ENCODE peak calls at places on chromosomes 5 and 9, in seven cellular contexts. Z is cardiac fibroblast, Y is psoas muscle, K is kidney, N is choroid plexus epithelial cell, U is retinal pigment epithelial cell, R is sigmoid colon. B is an unnamed sample.

GRCh38 chr5:3149899-3150298 is 398.4 kb upstream of the IRX2 start:
- DNase-seq in Y (no peak), R (no peak), U (no peak), N (no peak), Z (no peak), K (no peak), B (no peak)

GRCh38 chr9:81861644-81862043 is 66.6 kb upstream of the SPATA31D4 start:
- DNase-seq in Y (no peak), K (no peak), Z (peak; percentile 85), U (no peak), N (peak; percentile 70), R (no peak), B (no peak)

GRCh38 chr5:68378204-68378830 is 162.8 kb downstream of the PIK3R1 start:
- DNase-seq in U (no peak), Y (no peak), K (no peak), Z (no peak), R (no peak), N (no peak), B (no peak)

GRCh38 chr5:153896701-153897100 is 142.0 kb downstream of the FAM114A2 start:
- DNase-seq in Y (no peak), U (peak; percentile 9), R (no peak), N (peak; percentile 66), K (no peak), Z (peak; percentile 62), B (no peak)

GRCh38 chr5:76331139-76331538 is 71.9 kb upstream of the IQGAP2 start:
- DNase-seq in Z (no peak), U (no peak), Y (no peak), N (no peak), R (no peak), K (no peak), B (no peak)

GRCh38 chr9:20292002-20292401 is 330.3 kb downstream of the MLLT3 start:
- DNase-seq in Y (no peak), R (no peak), K (no peak), U (no peak), Z (peak; percentile 62), N (peak; percentile 46), B (no peak)

GRCh38 chr5:83572271-83572670 is 100.7 kb downstream of the VCAN start:
- DNase-seq in N (no peak), R (no peak), K (no peak), Z (no peak), Y (no peak), U (no peak), B (no peak)

GRCh38 chr9:114276908-114277821 is 45.7 kb upstream of the ORM1 start:
- DNase-seq in R (peak; percentile 42), U (peak; percentile 74), Z (peak; percentile 98), N (peak; percentile 94), Y (peak; percentile 47), K (peak; percentile 48), B (no peak)

GRCh38 chr9:100108572-100108971 is 9.5 kb downstream of the INVS start:
- DNase-seq in N (peak; percentile 13), Z (peak; percentile 29), R (no peak), K (no peak), U (no peak), Y (no peak), B (no peak)

GRCh38 chr5:25713259-25713658 is 1068.5 kb upstream of the CDH10 start:
- DNase-seq in U (no peak), K (peak; percentile 34), N (no peak), Y (no peak), Z (no peak), R (no peak), B (no peak)

GRCh38 chr9:97059661-97060060 is 20.7 kb upstream of the CTSV start:
- DNase-seq in K (no peak), U (no peak), N (no peak), Y (no peak), Z (no peak), R (no peak), B (no peak)

GRCh38 chr5:40223884-40224402 is 455.8 kb upstream of the PTGER4 start:
- DNase-seq in R (no peak), U (peak; percentile 61), Z (peak; percentile 94), N (peak; percentile 68), Y (no peak), K (no peak), B (no peak)

GRCh38 chr9:6855860-6856259 is 98.1 kb downstream of the KDM4C start:
- DNase-seq in U (peak; percentile 72), Z (no peak), K (no peak), Y (no peak), N (no peak), R (no peak), B (no peak)

GRCh38 chr5:173629628-173630027 is 13.2 kb upstream of the BOD1 start:
- DNase-seq in Y (no peak), N (no peak), K (peak; percentile 40), Z (no peak), U (no peak), R (no peak), B (no peak)

GRCh38 chr5:173730610-173731302 is 114.3 kb upstream of the BOD1 start:
- DNase-seq in R (no peak), K (no peak), Y (no peak), Z (no peak), U (no peak), N (no peak), B (no peak)

GRCh38 chr5:145764325-145764724 is 70.8 kb downstream of the PRELID2 start:
- DNase-seq in U (no peak), Z (peak; percentile 12), N (peak; percentile 28), Y (no peak), R (no peak), K (no peak), B (no peak)

GRCh38 chr5:150593996-150594395 is 46.5 kb upstream of the SYNPO start:
- DNase-seq in U (no peak), Y (no peak), R (no peak), K (no peak), Z (no peak), N (no peak), B (no peak)

GRCh38 chr9:89278997-89279739 is 31.8 kb upstream of the CKS2 start:
- DNase-seq in Y (no peak), U (peak; percentile 24), R (no peak), Z (peak; percentile 86), K (no peak), N (peak; percentile 89), B (no peak)

GRCh38 chr5:65034782-65035181 is 266.1 kb downstream of the CWC27 start:
- DNase-seq in Z (no peak), Y (no peak), R (peak; percentile 68), N (no peak), K (peak; percentile 75), U (no peak), B (no peak)

GRCh38 chr5:65041296-65042158 is 272.8 kb downstream of the CWC27 start:
- DNase-seq in N (peak; percentile 15), K (no peak), R (no peak), U (no peak), Z (peak; percentile 87), Y (no peak), B (no peak)

GRCh38 chr5:65035212-65036206 is 266.8 kb downstream of the CWC27 start:
- DNase-seq in Z (peak; percentile 98), Y (peak; percentile 90), K (peak; percentile 95), N (peak; percentile 89), U (peak; percentile 60), R (peak; percentile 96), B (peak; percentile 71)

GRCh38 chr5:65034029-65034781 is 265.5 kb downstream of the CWC27 start:
- DNase-seq in R (no peak), Y (peak; percentile 18), K (peak; percentile 68), Z (peak; percentile 41), U (no peak), N (peak; percentile 22), B (no peak)

GRCh38 chr5:65037845-65038815 is 269.4 kb downstream of the CWC27 start:
- DNase-seq in Z (peak; percentile 44), N (peak; percentile 24), R (no peak), Y (no peak), U (no peak), K (no peak), B (no peak)
- TF ChIP-seq CTCF in Z (peak; percentile 29), N (peak; percentile 61), R (no peak), Y (peak; percentile 8), U (peak; percentile 63), K (peak; percentile 36), B (no peak)

GRCh38 chr5:131418846-131419245 is 155.0 kb downstream of the CDC42SE2 start:
- DNase-seq in Y (no peak), Z (no peak), U (no peak), N (no peak), K (no peak), R (no peak), B (no peak)

GRCh38 chr5:131417240-131417869 is 153.5 kb downstream of the CDC42SE2 start:
- DNase-seq in Z (peak; percentile 86), N (peak; percentile 89), Y (peak; percentile 67), K (peak; percentile 81), U (no peak), R (peak; percentile 80), B (peak; percentile 70)

GRCh38 chr5:131426011-131426410 is 162.2 kb downstream of the CDC42SE2 start:
- DNase-seq in R (no peak), Y (no peak), K (no peak), Z (no peak), U (no peak), N (no peak), B (no peak)

GRCh38 chr5:131419877-131420276 is 156.0 kb downstream of the CDC42SE2 start:
- DNase-seq in K (no peak), U (no peak), Y (no peak), Z (no peak), N (no peak), R (no peak), B (no peak)

GRCh38 chr5:131423056-131423455 is 159.2 kb downstream of the CDC42SE2 start:
- DNase-seq in Y (no peak), R (no peak), N (peak; percentile 71), K (no peak), Z (peak; percentile 52), U (no peak), B (no peak)
- TF ChIP-seq CTCF in Y (peak; percentile 10), R (no peak), N (peak; percentile 80), K (peak; percentile 17), Z (peak; percentile 60), U (peak; percentile 59), B (no peak)

GRCh38 chr5:149237662-149238061 is 34.0 kb upstream of the AFAP1L1 start:
- DNase-seq in Y (no peak), R (no peak), U (no peak), Z (no peak), K (no peak), N (peak; percentile 44), B (no peak)
- TF ChIP-seq CTCF in Y (no peak), R (no peak), U (peak; percentile 24), Z (peak; percentile 25), K (no peak), N (peak; percentile 61), B (no peak)

DNA sequence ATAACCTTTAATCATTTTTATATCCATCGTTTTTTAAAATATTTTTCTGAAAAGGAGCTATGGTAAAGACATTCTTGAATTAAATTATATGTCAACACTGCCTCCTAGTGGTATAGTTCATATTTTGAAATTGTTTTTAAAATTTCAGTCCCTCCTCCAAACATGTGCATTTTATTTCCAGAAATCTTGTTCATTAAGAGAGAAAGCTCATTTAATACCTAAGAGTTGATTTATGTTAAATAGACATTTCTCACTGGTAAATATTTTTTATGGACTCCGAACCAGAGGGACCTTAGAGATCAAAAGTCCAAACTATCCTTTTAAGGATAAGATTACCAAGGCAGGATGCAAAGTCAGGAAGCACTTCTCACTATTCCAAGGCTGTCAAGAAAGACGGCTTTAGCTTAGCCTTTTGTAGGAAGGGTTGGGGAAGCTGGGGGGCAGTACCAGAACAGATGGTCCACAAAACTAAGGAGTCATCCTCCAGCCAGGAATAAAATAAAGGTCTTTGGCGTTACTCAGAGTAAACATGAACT is 21.6 kb downstream of the BHMT start:
- DNase-seq in Z (peak; percentile 76), N (peak; percentile 74), R (no peak), K (no peak), U (no peak), Y (no peak), B (no peak)
- TF ChIP-seq CTCF in Z (no peak), N (no peak), R (peak; percentile 44), K (peak; percentile 47), U (no peak), Y (peak; percentile 59), B (peak; percentile 64)

B was measured in natural killer cell.